ENCODE peak calls at places on chromosomes 3 and 15, in six cellular contexts. P is ovary, U is Peyer's patch, K is IMR-90, J is upper lobe of left lung, Y is breast epithelium. W is an unnamed sample.

GRCh38 chr15:86235667-86236066 is 156.0 kb downstream of the AGBL1 start:
- DNase-seq in P (no peak), U (no peak), K (no peak), J (no peak), Y (no peak), W (no peak)

GRCh38 chr3:12371525-12372140 is 82.8 kb downstream of the PPARG start:
- DNase-seq in P (peak; percentile 41), U (no peak), K (peak; percentile 86), J (no peak), Y (no peak), W (no peak)

GRCh38 chr3:31615071-31615875 is 82.5 kb downstream of the STT3B start:
- DNase-seq in P (no peak), U (no peak), K (no peak), J (no peak), Y (no peak), W (no peak)

GRCh38 chr3:5128861-5129260 is 6.8 kb downstream of the ARL8B start:
- DNase-seq in P (no peak), U (no peak), K (no peak), J (no peak), Y (no peak), W (no peak)

GRCh38 chr3:122793568-122794416 is at the start of gene HSPBAP1:
- DNase-seq in P (peak; percentile 90), U (peak; percentile 98), K (peak; percentile 91), J (peak; percentile 96), Y (peak; percentile 90), W (peak; percentile 99)

GRCh38 chr15:41891226-41891625 is 2.6 kb downstream of the SPTBN5 start:
- DNase-seq in P (no peak), U (no peak), K (no peak), J (no peak), Y (no peak), W (no peak)

GRCh38 chr3:153138267-153139210 is 23.5 kb upstream of the RAP2B start:
- DNase-seq in P (no peak), U (peak; percentile 80), K (peak; percentile 96), J (no peak), Y (peak; percentile 57), W (peak; percentile 92)

GRCh38 chr3:152056987-152057386 is 183.5 kb downstream of the SUCNR1 start:
- DNase-seq in P (no peak), U (no peak), K (no peak), J (no peak), Y (no peak), W (no peak)

GRCh38 chr3:180176059-180176458 is 139.3 kb upstream of the PEX5L start:
- DNase-seq in P (no peak), U (no peak), K (no peak), J (no peak), Y (no peak), W (no peak)

GRCh38 chr3:105722943-105723556 is 145.8 kb downstream of the CBLB start:
- DNase-seq in P (no peak), U (no peak), K (no peak), J (no peak), Y (no peak), W (no peak)

GRCh38 chr15:48096813-48097212 is 24.0 kb upstream of the SLC24A5 start:
- DNase-seq in P (no peak), U (no peak), K (peak; percentile 88), J (no peak), Y (no peak), W (no peak)

GRCh38 chr3:16174389-16174788 is at the start of gene GALNT15:
- DNase-seq in P (peak; percentile 86), U (peak; percentile 82), K (peak; percentile 98), J (peak; percentile 63), Y (peak; percentile 75), W (peak; percentile 98)

GRCh38 chr15:88315221-88315878 is 58.8 kb upstream of the NTRK3 start:
- DNase-seq in P (no peak), U (no peak), K (no peak), J (no peak), Y (no peak), W (no peak)

GRCh38 chr15:22979069-22979698 is 984 bp downstream of the CYFIP1 start:
- DNase-seq in P (peak; percentile 48), U (peak; percentile 85), K (peak; percentile 42), J (peak; percentile 92), Y (peak; percentile 59), W (peak; percentile 88)

GRCh38 chr15:80405554-80405850 is 1.3 kb downstream of the ARNT2 start:
- DNase-seq in P (no peak), U (no peak), K (no peak), J (no peak), Y (no peak), W (no peak)

GRCh38 chr3:31858439-31858838 is 122.6 kb downstream of the OSBPL10 start:
- DNase-seq in P (no peak), U (no peak), K (no peak), J (no peak), Y (no peak), W (no peak)

GRCh38 chr15:66939451-66940023 is 125.9 kb upstream of the SMAD3 start:
- DNase-seq in P (no peak), U (no peak), K (no peak), J (no peak), Y (no peak), W (no peak)

GRCh38 chr3:8416965-8417364 is 84.7 kb upstream of the LMCD1 start:
- DNase-seq in P (no peak), U (peak; percentile 49), K (peak; percentile 12), J (no peak), Y (no peak), W (no peak)

GRCh38 chr15:69084404-69085030 is 70.0 kb downstream of the NOX5 start:
- DNase-seq in P (no peak), U (no peak), K (no peak), J (no peak), Y (no peak), W (no peak)

GRCh38 chr15:69085325-69086081 is 71.0 kb downstream of the NOX5 start:
- DNase-seq in P (no peak), U (no peak), K (no peak), J (no peak), Y (no peak), W (no peak)

GRCh38 chr15:69087581-69087980 is 72.9 kb upstream of the GLCE start:
- DNase-seq in P (no peak), U (no peak), K (no peak), J (no peak), Y (no peak), W (no peak)

GRCh38 chr15:69088300-69088965 is 72.0 kb upstream of the GLCE start:
- DNase-seq in P (no peak), U (no peak), K (no peak), J (no peak), Y (no peak), W (no peak)

GRCh38 chr15:69086427-69087205 is 72.1 kb downstream of the NOX5 start:
- DNase-seq in P (no peak), U (no peak), K (no peak), J (no peak), Y (no peak), W (no peak)
- H3K4me3 ChIP-seq in P (no peak overlapping the region), U (no peak overlapping the region), K (no peak overlapping the region), J (no peak overlapping the region), Y (no peak overlapping the region), W (no peak overlapping the region)

DNA sequence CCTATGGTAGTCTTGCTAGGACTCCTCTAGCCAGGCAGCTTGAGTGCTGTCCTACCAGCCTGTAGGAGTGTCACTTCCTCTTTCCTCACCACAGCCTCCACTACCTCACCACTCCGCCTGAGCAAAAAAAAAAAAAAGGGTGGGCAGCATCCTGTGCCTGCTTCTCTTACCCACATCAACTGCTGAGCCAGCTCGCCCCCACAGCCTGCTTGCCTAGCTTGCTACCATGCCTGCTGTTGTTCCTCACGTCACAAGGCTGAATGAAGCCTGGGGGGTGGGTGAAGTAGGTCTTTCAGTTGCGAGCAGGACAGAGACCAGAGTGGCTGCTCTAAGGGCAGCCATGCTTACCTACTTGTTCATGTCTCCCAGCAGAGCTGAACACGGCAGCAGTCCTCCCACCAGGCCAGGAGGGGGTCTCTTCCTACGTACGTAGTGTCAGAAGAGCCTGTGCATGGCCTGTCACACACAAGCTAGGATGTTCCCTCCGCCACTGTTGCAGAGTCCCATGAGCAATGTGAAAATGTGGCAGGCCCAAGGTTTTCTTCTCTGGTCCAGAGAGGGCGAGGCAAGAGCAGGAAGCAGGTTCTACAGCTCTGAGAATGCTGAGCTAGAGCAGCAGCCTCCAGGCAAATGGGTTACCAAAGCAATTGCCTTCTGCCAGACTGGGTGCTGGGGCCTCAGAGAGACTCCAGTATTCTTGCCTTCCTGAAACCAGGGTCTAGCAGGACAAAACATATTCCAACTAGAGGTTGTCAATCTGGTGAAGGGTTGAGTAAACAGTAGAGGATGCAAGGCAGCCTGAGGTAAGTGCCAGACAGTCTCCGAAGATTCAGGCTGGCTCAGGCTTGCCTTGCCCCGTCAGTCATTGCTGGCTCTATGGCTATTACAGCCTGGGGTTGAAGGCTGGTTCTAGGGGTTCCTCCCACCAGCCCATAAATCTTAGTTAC is 8.0 kb downstream of the PPM1M start:
- DNase-seq in P (no peak), U (peak; percentile 91), K (no peak), J (no peak), Y (no peak), W (no peak)
- TF ChIP-seq POLR2A in P (no peak), U (no peak), K (no peak), J (no peak), Y (no peak), W (no peak)

GRCh38 chr15:26028086-26028740 is 165.1 kb upstream of the ATP10A start:
- DNase-seq in P (no peak), U (no peak), K (no peak), J (no peak), Y (no peak), W (no peak)
- H3K4me3 ChIP-seq in P (no peak overlapping the region), U (no peak overlapping the region), K (no peak overlapping the region), J (no peak overlapping the region), Y (no peak overlapping the region), W (no peak overlapping the region)

GRCh38 chr3:184710870-184711365 is 946 bp downstream of the MAGEF1 start:
- DNase-seq in P (no peak), U (peak; percentile 69), K (no peak), J (no peak), Y (no peak), W (no peak)

GRCh38 chr3:184713521-184713920 is 1.7 kb upstream of the MAGEF1 start:
- DNase-seq in P (no peak), U (peak; percentile 32), K (no peak), J (no peak), Y (no peak), W (no peak)

GRCh38 chr3:184712579-184713355 is 903 bp upstream of the MAGEF1 start:
- DNase-seq in P (no peak), U (no peak), K (no peak), J (no peak), Y (no peak), W (no peak)

GRCh38 chr3:184712248-184712559 is 340 bp upstream of the MAGEF1 start:
- DNase-seq in P (no peak), U (no peak), K (no peak), J (no peak), Y (no peak), W (no peak)

DNA sequence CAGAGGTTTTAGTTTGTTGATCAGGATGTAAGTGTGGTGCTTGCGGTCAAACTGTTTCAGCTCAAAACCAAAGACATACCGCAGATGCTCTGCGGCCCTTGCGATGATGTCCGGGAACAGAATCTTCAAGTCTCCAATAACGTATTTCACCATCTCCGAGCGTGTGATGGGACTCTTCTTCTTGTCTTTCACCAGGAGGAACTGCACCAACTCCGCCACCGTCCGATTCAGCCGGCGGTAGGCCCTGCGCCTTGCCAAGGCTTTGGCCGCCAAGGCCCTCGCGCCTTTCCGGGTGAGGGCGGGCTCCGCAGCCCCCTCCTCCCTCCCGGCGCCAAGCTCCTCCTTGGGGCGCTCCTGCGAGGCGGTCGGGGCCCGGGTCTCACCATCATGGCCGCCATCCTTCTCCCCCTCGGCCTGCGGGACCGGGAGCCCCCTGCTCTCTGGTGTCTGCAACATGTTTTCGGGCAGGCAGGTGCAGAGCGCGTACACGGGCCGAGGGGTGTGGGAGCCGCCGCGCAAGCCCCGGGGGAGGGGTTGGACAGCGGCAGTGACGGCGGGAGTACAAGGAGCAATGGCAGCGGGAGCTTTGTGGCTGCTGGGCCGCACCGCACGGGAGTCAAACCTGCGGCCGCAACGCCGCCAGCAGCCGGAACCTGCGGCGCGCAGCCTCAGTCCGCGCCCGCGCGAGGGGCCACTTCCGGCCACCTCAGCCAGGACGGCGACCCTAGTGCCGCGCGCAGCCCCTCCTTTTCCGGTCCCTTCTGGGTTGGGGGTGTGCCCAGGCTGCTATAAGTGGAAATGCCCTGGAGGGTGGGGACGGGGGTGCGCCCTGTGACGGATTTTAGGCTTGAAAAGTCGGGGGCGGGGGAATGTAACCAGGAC is at the start of gene MAGEF1:
- DNase-seq in P (peak; percentile 84), U (peak; percentile 86), K (peak; percentile 81), J (peak; percentile 95), Y (peak; percentile 75), W (peak; percentile 50)
- TF ChIP-seq POLR2A in P (peak; percentile 62), U (peak; percentile 52), K (peak; percentile 56), J (no peak), Y (no peak), W (no peak)

W was measured in lower leg skin.